ENCODE peak calls at places on chromosomes 13 and 19, in ten cellular contexts. M, F, T, E, K, R, N, L, O and Y are unnamed samples. For H3K9me3, the result is how much of the 10 kb centered on the place peaks cover.

GRCh38 chr13:39538826-39539555 is 64.0 kb downstream of the LHFPL6 start:
- DNase-seq in M (peak), R (peak), O (no peak), F (no peak), T (peak), L (no peak), E (no peak), N (no peak), K (peak), Y (no peak)

GRCh38 chr13:79648191-79648590 is 167.2 kb downstream of the NDFIP2 start:
- DNase-seq in M (no peak), T (no peak), R (no peak), F (no peak), K (no peak), O (no peak), L (no peak), N (no peak), E (no peak), Y (no peak)

GRCh38 chr19:33304760-33305647 is 2.7 kb upstream of the CEBPA start:
- DNase-seq in M (no peak), R (no peak), O (no peak), T (no peak), N (no peak), F (no peak), E (no peak), K (no peak), L (peak), Y (no peak)

GRCh38 chr19:40907968-40908735 is 26.1 kb upstream of the CYP2A7 start:
- DNase-seq in F (peak), M (no peak), L (no peak), N (peak), E (no peak), K (no peak), R (no peak), T (no peak), O (peak), Y (peak)

GRCh38 chr19:49512970-49513745 is 697 bp downstream of the FCGRT start:
- DNase-seq in R (no peak), N (peak), M (no peak), K (no peak), L (peak), O (peak), T (no peak), F (peak), E (no peak), Y (no peak)

GRCh38 chr13:30031488-30031887 is 181.1 kb upstream of the UBL3 start:
- DNase-seq in E (no peak), M (no peak), O (no peak), N (no peak), R (no peak), T (no peak), F (no peak), K (no peak), L (no peak), Y (no peak)

GRCh38 chr13:27183561-27184147 is 12.0 kb upstream of the USP12 start:
- DNase-seq in R (no peak), O (no peak), K (no peak), L (no peak), F (no peak), N (no peak), M (peak), T (peak), E (no peak), Y (no peak)

GRCh38 chr19:43572172-43572588 is 3.1 kb downstream of the XRCC1 start:
- DNase-seq in M (no peak), L (no peak), K (no peak), R (no peak), E (no peak), O (no peak), T (no peak), F (no peak), N (no peak), Y (no peak)

GRCh38 chr13:30841161-30841560 is 64.9 kb upstream of the MEDAG start:
- DNase-seq in T (peak), E (no peak), M (no peak), L (no peak), R (no peak), F (no peak), N (no peak), K (no peak), O (no peak), Y (no peak)

GRCh38 chr13:67049744-67050143 is 180.4 kb downstream of the PCDH9 start:
- DNase-seq in R (no peak), T (no peak), N (no peak), F (no peak), O (no peak), E (no peak), M (no peak), L (no peak), K (no peak), Y (no peak)

GRCh38 chr13:89695343-89696257 is 1651.9 kb upstream of the MIR17HG start:
- DNase-seq in F (no peak), E (no peak), M (peak), O (no peak), L (no peak), K (peak), R (peak), N (no peak), T (peak), Y (no peak)

GRCh38 chr13:33671560-33671959 is 146.4 kb upstream of the RFC3 start:
- DNase-seq in N (no peak), L (no peak), M (no peak), E (no peak), R (no peak), O (no peak), T (no peak), F (no peak), K (no peak), Y (no peak)

GRCh38 chr13:113638806-113639205 is 19.2 kb downstream of the ATP4B start:
- DNase-seq in O (no peak), N (no peak), K (no peak), R (no peak), M (no peak), F (no peak), E (peak), T (no peak), L (no peak), Y (no peak)

GRCh38 chr13:65292488-65292901 is 1937.6 kb downstream of the PCDH9 start:
- DNase-seq in K (peak), L (no peak), R (peak), O (no peak), N (no peak), E (no peak), M (peak), T (peak), F (no peak), Y (no peak)

GRCh38 chr19:30226464-30227070 is 145.6 kb upstream of the ZNF536 start:
- DNase-seq in K (no peak), M (no peak), R (no peak), T (no peak), E (no peak), O (no peak), F (no peak), N (no peak), L (no peak), Y (no peak)

GRCh38 chr19:32781280-32781679 is 61.7 kb downstream of the TDRD12 start:
- DNase-seq in N (no peak), M (no peak), L (no peak), E (no peak), O (no peak), F (no peak), T (no peak), R (no peak), K (no peak), Y (no peak)

GRCh38 chr19:45638930-45639729 is at the start of gene EML2:
- DNase-seq in M (peak), F (peak), R (peak), L (peak), N (no peak), O (peak), T (no peak), K (no peak), E (peak), Y (peak)

GRCh38 chr13:52978989-52979388 is 49.6 kb upstream of the OLFM4 start:
- DNase-seq in F (no peak), R (no peak), K (no peak), L (no peak), E (no peak), O (no peak), N (no peak), T (no peak), M (no peak), Y (no peak)

GRCh38 chr19:51693819-51694218 is 689 bp downstream of the SPACA6 start:
- DNase-seq in F (no peak), R (no peak), O (no peak), N (no peak), L (no peak), E (no peak), M (no peak), K (no peak), T (no peak), Y (no peak)

GRCh38 chr13:93216122-93216521 is 10.5 kb upstream of the GPC6 start:
- DNase-seq in M (no peak), T (no peak), O (no peak), F (no peak), L (no peak), R (no peak), E (no peak), K (no peak), N (no peak), Y (no peak)

GRCh38 chr19:44856438-44857083 is 10.5 kb downstream of the NECTIN2 start:
- DNase-seq in E (no peak), R (peak), N (no peak), M (no peak), F (no peak), K (no peak), L (no peak), T (no peak), O (no peak), Y (no peak)

GRCh38 chr13:50290186-50290585 is 274.9 kb downstream of the KCNRG start:
- DNase-seq in T (no peak), K (no peak), N (no peak), M (no peak), O (no peak), R (no peak), E (no peak), F (no peak), L (no peak), Y (no peak)

GRCh38 chr19:35279374-35279773 is 3.0 kb upstream of the HAMP start:
- DNase-seq in F (no peak), M (no peak), O (no peak), R (no peak), K (no peak), L (no peak), N (no peak), T (no peak), E (no peak), Y (no peak)

GRCh38 chr19:9971341-9971897 is 35.1 kb upstream of the OLFM2 start:
- DNase-seq in R (no peak), T (no peak), K (no peak), M (no peak), N (no peak), L (no peak), E (no peak), O (no peak), F (no peak), Y (no peak)

GRCh38 chr19:5915782-5916165 is 1.7 kb downstream of the CAPS start:
- DNase-seq in R (no peak), L (no peak), M (no peak), E (no peak), K (no peak), T (no peak), F (no peak), O (no peak), N (no peak), Y (no peak)

GRCh38 chr19:32928806-32929205 is 43.0 kb downstream of the CEP89 start:
- DNase-seq in E (no peak), O (no peak), L (no peak), R (no peak), M (peak), T (peak), K (no peak), N (no peak), F (no peak), Y (no peak)

GRCh38 chr13:71876648-71877279 is 9.8 kb upstream of the DACH1 start:
- DNase-seq in O (no peak), K (no peak), E (no peak), R (no peak), N (no peak), T (no peak), L (no peak), F (no peak), M (no peak), Y (no peak)

GRCh38 chr19:44532819-44533218 is 3.3 kb upstream of the CEACAM20 start:
- DNase-seq in K (no peak), T (no peak), O (no peak), L (no peak), M (no peak), F (no peak), N (no peak), E (peak), R (no peak), Y (no peak)

GRCh38 chr19:11242864-11243797 is 3.7 kb downstream of the ANGPTL8 start:
- DNase-seq in N (peak), R (peak), M (peak), T (peak), F (peak), K (peak), L (peak), O (peak), E (peak), Y (peak)
- H3K4me3 ChIP-seq in N (no peak), R (no peak), M (no peak), T (no peak), F (no peak), K (peak), L (no peak), O (no peak), E (no peak), Y (no peak)

GRCh38 chr19:1796395-1797142 is 15.5 kb downstream of the ATP8B3 start:
- DNase-seq in T (no peak), N (no peak), K (no peak), M (no peak), F (no peak), L (no peak), O (no peak), R (no peak), E (no peak), Y (no peak)
- H3K27ac ChIP-seq in T (no peak), N (no peak), K (no peak), M (no peak), F (no peak), L (no peak), O (no peak), R (no peak), E (no peak), Y (no peak)

DNA sequence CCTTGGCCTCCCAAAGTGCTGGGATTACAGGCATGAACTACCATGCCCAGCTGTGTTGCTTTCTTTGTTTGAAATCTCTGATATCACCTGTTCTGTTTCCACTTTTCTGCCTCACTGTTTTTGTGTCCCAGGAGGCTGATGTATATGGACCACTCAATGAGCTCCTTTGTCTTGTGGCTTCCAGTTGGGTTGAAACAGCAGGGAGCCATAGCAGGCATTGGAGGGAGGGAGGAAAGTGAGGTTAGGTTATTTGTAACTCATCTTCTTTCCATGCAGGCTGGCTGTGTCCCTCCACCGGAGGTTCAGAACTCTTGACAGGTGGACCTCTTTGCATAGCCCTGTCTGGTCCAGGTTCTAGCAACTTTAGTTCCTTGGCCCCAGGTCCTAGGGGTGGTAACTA is 6.1 kb upstream of the CYP4F22 start:
- DNase-seq in O (no peak), R (no peak), E (no peak), T (no peak), K (no peak), M (no peak), L (no peak), N (no peak), F (no peak), Y (no peak)
- H3K9me3 ChIP-seq in O (under half), R (under half), E (under half), T (under half), K (under half), M (under half), L (under half), N (under half), F (under half), Y (under half)

GRCh38 chr19:2045501-2046045 is 5.5 kb downstream of the MKNK2 start:
- DNase-seq in N (no peak), E (no peak), O (peak), K (no peak), T (no peak), R (no peak), F (no peak), L (no peak), M (no peak), Y (no peak)
- H3K4me3 ChIP-seq in N (no peak), E (no peak), O (peak), K (no peak), T (no peak), R (no peak), F (no peak), L (peak), M (no peak), Y (no peak)

GRCh38 chr13:111629457-111629856 is 309.0 kb downstream of the TEX29 start:
- DNase-seq in K (no peak), M (no peak), E (no peak), F (no peak), R (no peak), L (no peak), N (no peak), O (no peak), T (no peak), Y (no peak)
- H3K27ac ChIP-seq in K (no peak), M (no peak), E (no peak), F (no peak), R (no peak), L (no peak), N (no peak), O (no peak), T (no peak), Y (no peak)

DNA sequence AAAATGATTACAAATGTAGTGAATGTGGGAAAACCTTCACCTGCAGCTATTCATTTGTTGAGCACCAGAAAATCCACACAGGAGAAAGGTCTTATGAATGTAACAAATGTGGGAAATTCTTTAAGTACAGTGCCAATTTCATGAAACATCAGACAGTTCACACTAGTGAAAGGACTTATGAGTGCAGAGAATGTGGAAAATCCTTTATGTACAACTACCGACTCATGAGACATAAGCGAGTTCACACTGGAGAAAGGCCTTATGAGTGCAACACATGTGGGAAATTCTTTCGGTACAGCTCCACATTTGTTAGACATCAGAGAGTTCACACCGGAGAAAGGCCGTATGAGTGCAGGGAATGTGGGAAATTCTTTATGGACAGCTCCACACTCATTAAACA is 9.2 kb downstream of the ZNF548 start:
- DNase-seq in T (no peak), F (no peak), L (no peak), R (no peak), M (no peak), N (no peak), E (no peak), K (no peak), O (no peak), Y (no peak)
- H3K9me3 ChIP-seq in T (under half), F (under half), L (under half), R (half or more), M (under half), N (under half), E (half or more), K (under half), O (under half), Y (under half)

GRCh38 chr13:41709511-41709910 is 251.4 kb downstream of the VWA8 start:
- DNase-seq in F (no peak), K (no peak), M (no peak), T (peak), E (no peak), O (no peak), R (no peak), N (no peak), L (no peak), Y (no peak)
- H3K4me3 ChIP-seq in F (no peak), K (no peak), M (no peak), T (no peak), E (no peak), O (no peak), R (no peak), N (no peak), L (no peak), Y (no peak)

GRCh38 chr13:110361365-110361911 is 54.4 kb downstream of the COL4A2 start:
- DNase-seq in M (no peak), R (peak), O (peak), T (peak), F (no peak), L (no peak), N (peak), E (peak), K (no peak), Y (no peak)

GRCh38 chr13:110358381-110358780 is 51.3 kb downstream of the COL4A2 start:
- DNase-seq in F (no peak), N (no peak), O (no peak), E (no peak), K (no peak), R (no peak), T (no peak), L (no peak), M (no peak), Y (no peak)

GRCh38 chr13:110363009-110363408 is 55.9 kb downstream of the COL4A2 start:
- DNase-seq in L (no peak), O (no peak), K (no peak), E (peak), M (no peak), N (no peak), F (no peak), R (no peak), T (no peak), Y (no peak)

GRCh38 chr13:110359840-110360301 is 52.8 kb downstream of the COL4A2 start:
- DNase-seq in E (no peak), K (peak), N (no peak), R (peak), F (no peak), T (peak), O (no peak), L (no peak), M (no peak), Y (no peak)

DNA sequence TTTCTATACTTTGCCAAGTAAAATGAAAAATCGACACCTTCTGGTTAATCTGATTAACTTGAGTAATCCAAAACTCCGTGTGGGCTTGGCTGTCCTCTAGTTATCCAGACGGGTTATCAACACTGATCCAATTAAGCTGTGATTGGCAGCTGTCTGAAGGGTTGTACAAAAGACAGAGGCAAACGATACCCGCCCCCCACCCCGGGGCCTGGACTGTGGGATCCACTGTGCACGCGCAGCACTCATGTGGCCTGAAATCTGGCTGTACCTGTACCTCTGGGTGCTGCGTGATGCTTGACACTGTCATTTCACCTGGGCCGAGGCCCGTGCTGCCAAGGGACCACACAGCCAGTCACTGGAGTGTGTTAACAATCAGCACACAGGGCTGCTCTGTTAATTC is 53.5 kb downstream of the COL4A2 start:
- DNase-seq in O (no peak), E (no peak), F (no peak), T (no peak), N (no peak), K (no peak), M (no peak), R (no peak), L (no peak), Y (no peak)
- H3K27ac ChIP-seq in O (peak), E (peak), F (no peak), T (peak), N (no peak), K (peak), M (no peak), R (peak), L (peak), Y (no peak)